ENCODE peak calls at places on chromosomes 3 and 15, in six cellular contexts. One of them, this sample, is unnamed.

GRCh38 chr3:110318108-110318507 is 753.5 kb upstream of the NECTIN3 start:
- DNase-seq in fibroblast of the conjunctiva: no peak
- DNase-seq in OCI-M1: no peak
- DNase-seq in H4: no peak
- DNase-seq in Calu3: no peak
- DNase-seq in esophagus squamous epithelium: no peak
- DNase-seq in this sample: peak

GRCh38 chr15:63288778-63289378 is 11.5 kb downstream of the APH1B start:
- DNase-seq in fibroblast of the conjunctiva: peak
- DNase-seq in OCI-M1: peak
- DNase-seq in H4: peak
- DNase-seq in Calu3: peak
- DNase-seq in esophagus squamous epithelium: no peak
- DNase-seq in this sample: peak

GRCh38 chr3:44338010-44338827 is at the start of gene TCAIM:
- DNase-seq in fibroblast of the conjunctiva: peak
- DNase-seq in OCI-M1: peak
- DNase-seq in H4: peak
- DNase-seq in Calu3: peak
- DNase-seq in esophagus squamous epithelium: peak
- DNase-seq in this sample: peak

GRCh38 chr3:45056608-45057301 is 30.7 kb downstream of the CLEC3B start:
- DNase-seq in fibroblast of the conjunctiva: no peak
- DNase-seq in OCI-M1: no peak
- DNase-seq in H4: no peak
- DNase-seq in Calu3: no peak
- DNase-seq in esophagus squamous epithelium: no peak
- DNase-seq in this sample: no peak

GRCh38 chr3:33798113-33798417 is 365 bp upstream of the PDCD6IP start:
- DNase-seq in fibroblast of the conjunctiva: no peak
- DNase-seq in OCI-M1: no peak
- DNase-seq in H4: no peak
- DNase-seq in Calu3: no peak
- DNase-seq in esophagus squamous epithelium: no peak
- DNase-seq in this sample: peak

GRCh38 chr15:31427411-31427810 is 100.8 kb downstream of the KLF13 start:
- DNase-seq in fibroblast of the conjunctiva: no peak
- DNase-seq in OCI-M1: no peak
- DNase-seq in H4: no peak
- DNase-seq in Calu3: no peak
- DNase-seq in esophagus squamous epithelium: no peak
- DNase-seq in this sample: no peak

GRCh38 chr3:124084398-124084881 is 92.5 kb upstream of the ROPN1 start:
- DNase-seq in fibroblast of the conjunctiva: peak
- DNase-seq in OCI-M1: no peak
- DNase-seq in H4: no peak
- DNase-seq in Calu3: no peak
- DNase-seq in esophagus squamous epithelium: no peak
- DNase-seq in this sample: peak

GRCh38 chr15:78424673-78425072 is 13.3 kb upstream of the IREB2 start:
- DNase-seq in fibroblast of the conjunctiva: no peak
- DNase-seq in OCI-M1: no peak
- DNase-seq in H4: no peak
- DNase-seq in Calu3: no peak
- DNase-seq in esophagus squamous epithelium: no peak
- DNase-seq in this sample: no peak

GRCh38 chr3:182323126-182323727 is 470.1 kb upstream of the ATP11B start:
- DNase-seq in fibroblast of the conjunctiva: no peak
- DNase-seq in OCI-M1: no peak
- DNase-seq in H4: no peak
- DNase-seq in Calu3: peak
- DNase-seq in esophagus squamous epithelium: no peak
- DNase-seq in this sample: no peak

GRCh38 chr3:127083778-127084355 is 101.0 kb downstream of the PLXNA1 start:
- DNase-seq in fibroblast of the conjunctiva: no peak
- DNase-seq in OCI-M1: no peak
- DNase-seq in H4: no peak
- DNase-seq in Calu3: no peak
- DNase-seq in esophagus squamous epithelium: no peak
- DNase-seq in this sample: no peak

GRCh38 chr3:30292192-30292893 is 314.1 kb upstream of the TGFBR2 start:
- DNase-seq in fibroblast of the conjunctiva: peak
- DNase-seq in OCI-M1: peak
- DNase-seq in H4: peak
- DNase-seq in Calu3: no peak
- DNase-seq in esophagus squamous epithelium: no peak
- DNase-seq in this sample: no peak

GRCh38 chr3:24154003-24154695 is 209.1 kb downstream of the NR1D2 start:
- DNase-seq in fibroblast of the conjunctiva: no peak
- DNase-seq in OCI-M1: peak
- DNase-seq in H4: no peak
- DNase-seq in Calu3: no peak
- DNase-seq in esophagus squamous epithelium: no peak
- DNase-seq in this sample: no peak